ENCODE peak calls at places on chromosomes 4 and X, in ten cellular contexts. I is NCI-H510A treated with DMSO at 0.1 percent for 48 hours; L is right cardiac atrium; Q is activated naive CD4-positive, alpha-beta T cell treated with anti-CD3 and anti-CD28 coated beads for 36 hours; W is activated CD8-positive, alpha-beta memory T cell treated with anti-CD3 and anti-CD28 coated beads, Interleukin-2, amount 50 U/mL, for 4 hours; E is activated CD4-positive, alpha-beta T cell treated with anti-CD3 and anti-CD28 coated beads for 1 hour; G is activated T-cell treated with anti-CD3 and anti-CD28 coated beads for 1 hour; T is LoVo; V is endodermal cell; U is posterior vena cava. H is an unnamed sample.

GRCh38 chr4:127965803-127966175 is 583 bp downstream of the ABHD18 start:
- DNase-seq in T (peak), Q (peak), L (peak), G (peak), I (no peak), W (peak), U (no peak), V (peak), E (peak), H (peak)

GRCh38 chrX:133559909-133560308 is 144.6 kb upstream of the GPC4 start:
- DNase-seq in G (no peak), V (no peak), L (no peak), E (no peak), T (no peak), I (no peak), U (no peak), Q (no peak), W (no peak), H (no peak)

GRCh38 chr4:68410643-68411042 is 36.6 kb upstream of the TMPRSS11E start:
- DNase-seq in G (no peak), T (no peak), I (no peak), V (peak), U (no peak), L (no peak), W (no peak), E (no peak), Q (no peak), H (no peak)

GRCh38 chr4:18934197-18934596 is 912.6 kb upstream of the LCORL start:
- DNase-seq in G (no peak), L (no peak), E (no peak), V (no peak), T (no peak), Q (no peak), W (no peak), I (no peak), U (no peak), H (no peak)

GRCh38 chr4:98181815-98182214 is 38.5 kb upstream of the STPG2 start:
- DNase-seq in T (peak), U (no peak), I (no peak), L (no peak), Q (no peak), W (no peak), E (no peak), V (no peak), G (no peak), H (no peak)

GRCh38 chr4:104967034-104967401 is 179.7 kb upstream of the TET2 start:
- DNase-seq in V (no peak), I (peak), W (no peak), G (no peak), U (no peak), L (no peak), T (peak), E (no peak), Q (peak), H (peak)

GRCh38 chr4:107060388-107060787 is 24.3 kb upstream of the DKK2 start:
- DNase-seq in Q (no peak), L (no peak), G (no peak), W (no peak), T (no peak), V (no peak), I (no peak), U (no peak), E (no peak), H (no peak)

GRCh38 chr4:64784125-64784524 is 374.9 kb upstream of the TECRL start:
- DNase-seq in U (no peak), E (no peak), T (no peak), G (no peak), V (no peak), W (no peak), Q (no peak), I (peak), L (no peak), H (no peak)

GRCh38 chr4:30103455-30103854 is 616.7 kb upstream of the PCDH7 start:
- DNase-seq in I (no peak), U (no peak), L (no peak), Q (no peak), E (no peak), V (no peak), T (no peak), G (no peak), W (no peak), H (no peak)

GRCh38 chr4:115090483-115091075 is 22.8 kb downstream of the NDST4 start:
- DNase-seq in U (no peak), T (peak), I (peak), L (no peak), V (no peak), Q (no peak), G (no peak), W (no peak), E (no peak), H (no peak)

GRCh38 chr4:8331567-8331955 is 62.0 kb downstream of the HTRA3 start:
- DNase-seq in U (peak), W (no peak), Q (no peak), G (no peak), I (no peak), L (no peak), V (no peak), E (no peak), T (no peak), H (no peak)

GRCh38 chr4:160403066-160403465 is 1300.2 kb downstream of the RAPGEF2 start:
- DNase-seq in V (peak), U (no peak), G (no peak), T (no peak), L (no peak), E (no peak), W (no peak), Q (no peak), I (no peak), H (no peak)

GRCh38 chr4:41120297-41121217 is 93.8 kb downstream of the APBB2 start:
- DNase-seq in V (no peak), W (no peak), Q (no peak), I (no peak), E (no peak), G (no peak), T (peak), L (peak), U (no peak), H (no peak)

GRCh38 chrX:38985375-38985774 is 184.1 kb downstream of the MID1IP1 start:
- DNase-seq in E (no peak), U (no peak), V (no peak), L (no peak), W (no peak), T (no peak), I (peak), Q (peak), G (no peak), H (no peak)

GRCh38 chr4:72531768-72532290 is 37.2 kb downstream of the ADAMTS3 start:
- DNase-seq in I (no peak), E (no peak), V (no peak), L (no peak), Q (no peak), W (no peak), U (no peak), G (no peak), T (no peak), H (no peak)

GRCh38 chr4:130808492-130808891 is 1712.5 kb downstream of the C4orf33 start:
- DNase-seq in E (no peak), V (no peak), U (no peak), I (peak), L (no peak), Q (no peak), G (no peak), W (no peak), T (peak), H (no peak)

GRCh38 chrX:119218198-119218597 is 17.9 kb upstream of the PGRMC1 start:
- DNase-seq in L (no peak), G (no peak), T (no peak), W (no peak), E (no peak), U (no peak), V (no peak), I (peak), Q (no peak), H (no peak)

GRCh38 chr4:71294301-71294700 is 44.5 kb upstream of the SLC4A4 start:
- DNase-seq in Q (no peak), V (no peak), E (no peak), T (no peak), G (no peak), I (no peak), U (no peak), W (no peak), L (no peak), H (no peak)

GRCh38 chrX:10568428-10568827 is 52.0 kb downstream of the MID1 start:
- DNase-seq in E (no peak), Q (no peak), I (no peak), L (no peak), U (no peak), W (no peak), V (no peak), G (no peak), T (no peak), H (no peak)

GRCh38 chrX:40996886-40997530 is 88.2 kb upstream of the USP9X start:
- DNase-seq in G (no peak), L (no peak), Q (no peak), W (no peak), U (no peak), I (no peak), T (peak), E (no peak), V (peak), H (no peak)

GRCh38 chr4:128606173-128606572 is 203.3 kb upstream of the JADE1 start:
- DNase-seq in L (no peak), V (no peak), T (no peak), U (no peak), W (no peak), Q (no peak), G (no peak), I (no peak), E (no peak), H (no peak)

GRCh38 chr4:5730993-5731975 is 20.3 kb downstream of the EVC start:
- DNase-seq in V (no peak), Q (no peak), G (no peak), L (no peak), T (no peak), E (no peak), I (no peak), W (no peak), U (no peak), H (no peak)

GRCh38 chr4:138158746-138159297 is 83.3 kb downstream of the SLC7A11 start:
- DNase-seq in V (no peak), U (no peak), W (no peak), E (no peak), Q (no peak), G (no peak), I (no peak), T (no peak), L (no peak), H (no peak)

GRCh38 chr4:742742-743311 is 37.2 kb downstream of the PCGF3 start:
- DNase-seq in I (peak), V (peak), E (peak), W (peak), G (peak), U (peak), Q (peak), T (peak), L (peak), H (peak)

GRCh38 chr4:173273956-173274355 is 60.2 kb downstream of the HMGB2 start:
- DNase-seq in W (no peak), T (no peak), Q (no peak), U (no peak), L (no peak), I (no peak), G (no peak), E (no peak), V (no peak), H (no peak)

GRCh38 chrX:23334871-23335599 is 386 bp downstream of the PTCHD1 start:
- DNase-seq in Q (no peak), U (no peak), G (no peak), I (no peak), E (no peak), L (peak), T (no peak), W (no peak), V (peak), H (no peak)

GRCh38 chrX:34734383-34734782 is 77.3 kb upstream of the TMEM47 start:
- DNase-seq in E (no peak), T (no peak), Q (no peak), G (no peak), U (no peak), W (no peak), I (no peak), V (no peak), L (no peak), H (no peak)

GRCh38 chr4:5881340-5881739 is 11.5 kb downstream of the CRMP1 start:
- DNase-seq in E (no peak), I (no peak), V (peak), Q (no peak), L (no peak), G (no peak), U (no peak), W (no peak), T (no peak), H (no peak)

GRCh38 chrX:139909716-139910115 is 23.1 kb downstream of the ATP11C start:
- DNase-seq in W (no peak), G (no peak), T (no peak), L (no peak), V (no peak), E (no peak), U (no peak), Q (no peak), I (no peak), H (no peak)

GRCh38 chr4:185190001-185190856 is 13.6 kb downstream of the CFAP97 start:
- DNase-seq in V (no peak), E (no peak), L (no peak), Q (no peak), U (no peak), W (no peak), T (no peak), I (no peak), G (no peak), H (no peak)

GRCh38 chr4:81469774-81470455 is 1.8 kb downstream of the RASGEF1B start:
- DNase-seq in V (no peak), Q (no peak), I (no peak), E (no peak), T (no peak), U (no peak), W (no peak), L (no peak), G (no peak), H (no peak)

GRCh38 chr4:85094735-85095134 is 128.2 kb upstream of the WDFY3 start:
- DNase-seq in T (no peak), L (no peak), G (no peak), W (no peak), U (no peak), E (no peak), Q (no peak), I (no peak), V (no peak), H (no peak)

GRCh38 chr4:88613417-88613875 is 21.2 kb downstream of the HERC3 start:
- DNase-seq in W (no peak), E (no peak), Q (peak), V (no peak), I (peak), U (no peak), T (no peak), G (no peak), L (no peak), H (no peak)

GRCh38 chrX:39756086-39756883 is 341.5 kb downstream of the BCOR start:
- DNase-seq in G (no peak), U (no peak), T (no peak), L (no peak), E (no peak), I (peak), W (no peak), V (no peak), Q (no peak), H (no peak)

GRCh38 chr4:71288875-71289274 is 49.9 kb upstream of the SLC4A4 start:
- DNase-seq in G (no peak), L (no peak), Q (no peak), V (no peak), E (no peak), U (no peak), I (no peak), T (no peak), W (no peak), H (no peak)

GRCh38 chrX:69153060-69153730 is 12.1 kb downstream of the PJA1 start:
- DNase-seq in T (no peak), Q (no peak), V (peak), I (no peak), W (no peak), U (peak), E (no peak), L (peak), G (no peak), H (no peak)

GRCh38 chr4:26707342-26707741 is 123.5 kb downstream of the TBC1D19 start:
- DNase-seq in W (no peak), E (no peak), U (no peak), T (no peak), V (no peak), Q (no peak), I (no peak), L (no peak), G (no peak), H (no peak)

H was measured in stimulated activated CD4-positive, alpha-beta T cell treated with anti-CD3 and anti-CD28 coated beads, Interleukin-12 subunit alpha, Interleukin-12 subunit beta, amount 100 ng/mL, for 48 hours.